ENCODE peak calls at places on chromosomes 5 and 9, in five cellular contexts. M is stimulated activated CD4-positive, alpha-beta T cell treated with anti-CD3 and anti-CD28 coated beads, Interleukin-4, amount 100 ng/mL, for 24 hours; D is EH; E is GM23248; G is A549. Z is an unnamed sample.

GRCh38 chr5:170387775-170388174 is 1.4 kb downstream of the KCNMB1 start:
- DNase-seq in D (no peak), E (no peak), M (no peak), G (no peak), Z (no peak)

GRCh38 chr9:31248156-31248555 is 1136.3 kb upstream of the ACO1 start:
- DNase-seq in E (no peak), D (no peak), G (no peak), M (no peak), Z (no peak)

GRCh38 chr5:66882592-66883227 is 286.5 kb downstream of the MAST4 start:
- DNase-seq in D (no peak), E (peak), G (peak), M (no peak), Z (peak)

GRCh38 chr9:6270896-6271295 is 55.3 kb downstream of the IL33 start:
- DNase-seq in M (no peak), G (no peak), E (no peak), D (no peak), Z (no peak)

GRCh38 chr9:122816163-122816867 is 12.1 kb downstream of the PDCL start:
- DNase-seq in M (peak), D (no peak), G (no peak), E (no peak), Z (no peak)

GRCh38 chr5:72600401-72600981 is 93.3 kb upstream of the ZNF366 start:
- DNase-seq in M (no peak), E (peak), D (peak), G (peak), Z (peak)

GRCh38 chr9:90102292-90102901 is 497.6 kb downstream of the GADD45G start:
- DNase-seq in E (peak), G (peak), M (peak), D (peak), Z (peak)

GRCh38 chr5:85000671-85001070 is 616.0 kb upstream of the EDIL3 start:
- DNase-seq in D (no peak), E (no peak), M (no peak), G (no peak), Z (peak)

GRCh38 chr5:110973510-110973909 is 98.0 kb upstream of the TSLP start:
- DNase-seq in D (no peak), E (no peak), M (no peak), G (no peak), Z (no peak)

GRCh38 chr9:2821855-2822254 is 22.0 kb downstream of the PUM3 start:
- DNase-seq in E (no peak), G (no peak), M (no peak), D (no peak), Z (no peak)

GRCh38 chr5:73480500-73480899 is 17.7 kb upstream of the BTF3 start:
- DNase-seq in E (no peak), M (no peak), G (no peak), D (no peak), Z (no peak)

GRCh38 chr5:54580997-54581741 is 63.6 kb downstream of the SNX18 start:
- DNase-seq in E (peak), G (no peak), M (no peak), D (peak), Z (no peak)

GRCh38 chr9:107749787-107750444 is 260.3 kb upstream of the KLF4 start:
- DNase-seq in M (no peak), E (peak), G (peak), D (peak), Z (peak)

GRCh38 chr9:127523312-127523851 is 72.1 kb downstream of the LRSAM1 start:
- DNase-seq in M (peak), E (peak), D (peak), G (no peak), Z (peak)

GRCh38 chr5:157189223-157189622 is 8.6 kb downstream of the ITK start:
- DNase-seq in G (no peak), D (no peak), M (peak), E (no peak), Z (no peak)

GRCh38 chr9:127004946-127005769 is 90.6 kb downstream of the RALGPS1 start:
- DNase-seq in D (peak), M (peak), G (no peak), E (peak), Z (peak)

GRCh38 chr5:142866563-142867275 is 96.5 kb downstream of the ARHGAP26 start:
- DNase-seq in D (peak), M (peak), E (peak), G (peak), Z (peak)

GRCh38 chr9:99919930-99920329 is 13.5 kb downstream of the STX17 start:
- DNase-seq in D (no peak), M (no peak), G (no peak), E (no peak), Z (no peak)

GRCh38 chr9:125674981-125675973 is 31.7 kb downstream of the MAPKAP1 start:
- DNase-seq in E (peak), M (no peak), G (peak), D (peak), Z (peak)

GRCh38 chr5:152987156-152987555 is 503.3 kb upstream of the GRIA1 start:
- DNase-seq in E (no peak), G (no peak), D (no peak), M (no peak), Z (no peak)

GRCh38 chr5:10399839-10400238 is 41.8 kb upstream of the ROPN1L start:
- DNase-seq in E (no peak), D (no peak), M (no peak), G (no peak), Z (no peak)

GRCh38 chr9:127176631-127177030 is 54.2 kb upstream of the ANGPTL2 start:
- DNase-seq in D (no peak), G (no peak), M (no peak), E (no peak), Z (no peak)

GRCh38 chr9:134314950-134315715 is 11.1 kb upstream of the RXRA start:
- DNase-seq in G (no peak), D (no peak), E (no peak), M (no peak), Z (no peak)

GRCh38 chr9:68750786-68751185 is 45.7 kb downstream of the PIP5K1B start:
- DNase-seq in M (no peak), E (no peak), G (no peak), D (no peak), Z (no peak)

GRCh38 chr5:10297646-10298204 is 10.0 kb downstream of the CMBL start:
- DNase-seq in D (no peak), G (no peak), M (no peak), E (no peak), Z (no peak)